ENCODE peak calls at places on chromosomes 13 and 19, in nine cellular contexts. One of them, this sample, is unnamed.

GRCh38 chr13:32255744-32256120 is 59.4 kb downstream of the ZAR1L start:
- DNase-seq in right atrium auricular region: no peak
- DNase-seq in AG09319: no peak
- DNase-seq in tibial nerve: no peak
- DNase-seq in cardiac fibroblast: no peak
- DNase-seq in kidney epithelial cell: no peak
- DNase-seq in AG10803: no peak
- DNase-seq in heart right ventricle: no peak
- DNase-seq in mesothelial cell of epicardium: no peak
- DNase-seq in this sample: no peak

GRCh38 chr13:83895994-83896580 is 13.8 kb upstream of the SLITRK1 start:
- DNase-seq in mesothelial cell of epicardium: no peak
- DNase-seq in cardiac fibroblast: no peak
- DNase-seq in heart right ventricle: no peak
- DNase-seq in AG09319: no peak
- DNase-seq in tibial nerve: no peak
- DNase-seq in right atrium auricular region: no peak
- DNase-seq in kidney epithelial cell: peak; percentile 10
- DNase-seq in AG10803: peak; percentile 12
- DNase-seq in this sample: no peak

GRCh38 chr13:50923272-50923671 is 13.7 kb downstream of the RNASEH2B start:
- DNase-seq in AG10803: no peak
- DNase-seq in kidney epithelial cell: no peak
- DNase-seq in AG09319: no peak
- DNase-seq in heart right ventricle: no peak
- DNase-seq in cardiac fibroblast: no peak
- DNase-seq in tibial nerve: no peak
- DNase-seq in right atrium auricular region: no peak
- DNase-seq in mesothelial cell of epicardium: no peak
- DNase-seq in this sample: no peak

GRCh38 chr13:76709851-76710250 is 176.4 kb downstream of the KCTD12 start:
- DNase-seq in tibial nerve: no peak
- DNase-seq in AG09319: no peak
- DNase-seq in right atrium auricular region: no peak
- DNase-seq in cardiac fibroblast: no peak
- DNase-seq in kidney epithelial cell: no peak
- DNase-seq in heart right ventricle: no peak
- DNase-seq in mesothelial cell of epicardium: no peak
- DNase-seq in AG10803: peak; percentile 54
- DNase-seq in this sample: no peak

GRCh38 chr13:86567119-86567518 is 767.9 kb upstream of the SLITRK6 start:
- DNase-seq in mesothelial cell of epicardium: no peak
- DNase-seq in AG09319: no peak
- DNase-seq in tibial nerve: no peak
- DNase-seq in cardiac fibroblast: no peak
- DNase-seq in right atrium auricular region: no peak
- DNase-seq in kidney epithelial cell: no peak
- DNase-seq in AG10803: no peak
- DNase-seq in heart right ventricle: no peak
- DNase-seq in this sample: no peak

GRCh38 chr13:63279136-63279535 is 1863.5 kb upstream of the PCDH20 start:
- DNase-seq in AG10803: no peak
- DNase-seq in kidney epithelial cell: no peak
- DNase-seq in tibial nerve: no peak
- DNase-seq in cardiac fibroblast: no peak
- DNase-seq in right atrium auricular region: no peak
- DNase-seq in mesothelial cell of epicardium: no peak
- DNase-seq in heart right ventricle: no peak
- DNase-seq in AG09319: no peak
- DNase-seq in this sample: no peak

GRCh38 chr19:7681336-7682174 is 922 bp downstream of the TRAPPC5 start:
- DNase-seq in mesothelial cell of epicardium: no peak
- DNase-seq in cardiac fibroblast: peak; percentile 83
- DNase-seq in kidney epithelial cell: peak; percentile 31
- DNase-seq in AG10803: peak; percentile 71
- DNase-seq in tibial nerve: peak; percentile 83
- DNase-seq in heart right ventricle: peak; percentile 67
- DNase-seq in AG09319: peak; percentile 44
- DNase-seq in right atrium auricular region: peak; percentile 87
- DNase-seq in this sample: peak; percentile 68

GRCh38 chr19:35347171-35347929 is at the start of gene FFAR1:
- DNase-seq in heart right ventricle: no peak
- DNase-seq in cardiac fibroblast: no peak
- DNase-seq in AG10803: no peak
- DNase-seq in kidney epithelial cell: no peak
- DNase-seq in tibial nerve: peak; percentile 37
- DNase-seq in mesothelial cell of epicardium: no peak
- DNase-seq in right atrium auricular region: no peak
- DNase-seq in AG09319: no peak
- DNase-seq in this sample: no peak

GRCh38 chr13:59746291-59746962 is 417.3 kb downstream of the DIAPH3 start:
- DNase-seq in cardiac fibroblast: peak; percentile 22
- DNase-seq in heart right ventricle: no peak
- DNase-seq in AG09319: no peak
- DNase-seq in right atrium auricular region: no peak
- DNase-seq in kidney epithelial cell: no peak
- DNase-seq in mesothelial cell of epicardium: no peak
- DNase-seq in tibial nerve: no peak
- DNase-seq in AG10803: peak; percentile 77
- DNase-seq in this sample: no peak

GRCh38 chr19:2974342-2974932 is 2.9 kb upstream of the TLE6 start:
- DNase-seq in kidney epithelial cell: no peak
- DNase-seq in mesothelial cell of epicardium: no peak
- DNase-seq in tibial nerve: peak; percentile 81
- DNase-seq in AG09319: no peak
- DNase-seq in heart right ventricle: peak; percentile 32
- DNase-seq in right atrium auricular region: peak; percentile 91
- DNase-seq in AG10803: no peak
- DNase-seq in cardiac fibroblast: peak; percentile 81
- DNase-seq in this sample: peak; percentile 57

DNA sequence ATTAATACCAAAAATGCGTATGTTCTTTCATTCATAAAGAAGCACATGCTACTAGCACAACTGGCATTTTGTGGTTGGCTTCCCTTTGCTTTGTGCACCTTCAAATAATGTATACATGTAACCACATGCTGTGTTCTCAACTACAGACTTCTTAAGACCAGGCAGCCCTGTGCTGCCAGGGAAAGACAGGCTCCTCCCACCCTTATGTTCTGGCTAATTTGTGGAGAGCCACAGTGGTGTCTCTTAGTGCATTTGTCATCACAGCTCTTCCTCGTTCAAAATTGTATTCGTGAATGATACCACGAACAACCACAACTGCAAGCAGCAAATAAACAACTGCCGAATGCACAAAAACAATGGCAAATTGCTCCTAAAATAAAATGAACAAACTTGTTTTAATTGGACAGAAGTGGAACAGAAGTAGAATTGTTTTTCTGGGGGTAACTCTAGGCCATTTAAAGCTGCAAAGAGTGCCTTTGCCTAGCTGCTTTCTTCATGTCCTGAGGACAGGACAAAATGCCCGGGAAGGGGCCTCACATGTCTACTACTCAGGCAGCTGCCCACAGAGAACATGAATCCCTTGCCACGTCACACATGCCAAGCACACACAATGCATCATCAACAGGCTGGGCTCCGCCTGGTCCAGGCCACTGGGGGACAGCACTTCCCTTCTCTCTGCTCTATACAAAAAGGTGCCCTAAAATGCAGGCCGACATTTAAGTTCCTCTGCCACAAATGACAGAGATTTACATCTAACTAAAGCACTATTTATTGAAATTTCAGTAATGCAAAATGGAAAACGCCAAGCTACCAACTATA is 21.7 kb downstream of the IRS2 start:
- DNase-seq in kidney epithelial cell: no peak
- DNase-seq in heart right ventricle: no peak
- DNase-seq in AG10803: no peak
- DNase-seq in mesothelial cell of epicardium: no peak
- DNase-seq in right atrium auricular region: no peak
- DNase-seq in cardiac fibroblast: no peak
- DNase-seq in tibial nerve: no peak
- DNase-seq in AG09319: no peak
- DNase-seq in this sample: peak; percentile 71
- TF ChIP-seq CTCF in kidney epithelial cell: peak; percentile 32
- TF ChIP-seq CTCF in heart right ventricle: peak; percentile 35
- TF ChIP-seq CTCF in AG10803: peak; percentile 17
- TF ChIP-seq CTCF in mesothelial cell of epicardium: no peak
- TF ChIP-seq CTCF in right atrium auricular region: peak; percentile 46
- TF ChIP-seq CTCF in cardiac fibroblast: peak; percentile 23
- TF ChIP-seq CTCF in tibial nerve: peak; percentile 16
- TF ChIP-seq CTCF in AG09319: peak; percentile 15
- TF ChIP-seq CTCF in this sample: peak; percentile 22

DNA sequence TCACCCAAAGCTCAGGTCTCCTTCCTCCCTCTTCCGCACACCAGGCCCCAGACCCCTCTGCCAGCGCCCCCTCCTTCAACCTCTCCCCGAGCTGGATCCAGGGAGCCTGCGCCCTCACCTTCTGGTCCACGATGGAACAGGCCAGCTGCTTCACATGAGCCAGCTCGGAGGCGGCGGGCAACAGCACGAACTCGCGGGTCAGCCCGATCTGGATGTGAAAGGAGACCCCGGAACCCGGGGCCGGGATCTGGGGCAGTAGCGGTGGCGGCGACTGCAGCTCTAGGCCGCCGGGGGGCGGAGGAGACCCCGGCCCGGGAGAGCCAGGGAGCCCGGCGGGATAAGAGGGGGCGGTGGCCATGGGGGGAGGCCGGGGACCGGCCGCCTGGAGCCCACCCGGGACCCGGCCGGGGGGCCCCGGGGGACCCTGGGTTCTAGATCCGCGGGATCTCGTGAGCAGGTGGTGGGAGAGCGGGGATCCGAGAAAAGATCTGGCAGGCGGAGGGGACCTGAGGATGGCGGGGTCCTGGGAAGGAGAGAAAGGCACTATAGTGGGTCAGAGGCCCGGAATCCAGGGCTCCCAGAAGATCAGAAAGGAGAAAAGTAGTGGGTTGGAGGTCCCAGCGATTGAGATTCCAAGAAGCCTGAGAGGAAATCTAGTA is 772 bp downstream of the PRKD2 start:
- DNase-seq in mesothelial cell of epicardium: no peak
- DNase-seq in heart right ventricle: no peak
- DNase-seq in tibial nerve: no peak
- DNase-seq in right atrium auricular region: no peak
- DNase-seq in AG09319: no peak
- DNase-seq in kidney epithelial cell: no peak
- DNase-seq in AG10803: no peak
- DNase-seq in cardiac fibroblast: no peak
- DNase-seq in this sample: no peak
- TF ChIP-seq CTCF in mesothelial cell of epicardium: peak; percentile 23
- TF ChIP-seq CTCF in heart right ventricle: no peak
- TF ChIP-seq CTCF in tibial nerve: no peak
- TF ChIP-seq CTCF in right atrium auricular region: no peak
- TF ChIP-seq CTCF in AG09319: no peak
- TF ChIP-seq CTCF in kidney epithelial cell: peak; percentile 27
- TF ChIP-seq CTCF in AG10803: no peak
- TF ChIP-seq CTCF in cardiac fibroblast: no peak
- TF ChIP-seq CTCF in this sample: no peak

GRCh38 chr19:19551862-19552192 is 13.8 kb downstream of the CILP2 start:
- DNase-seq in cardiac fibroblast: no peak
- DNase-seq in right atrium auricular region: no peak
- DNase-seq in tibial nerve: no peak
- DNase-seq in kidney epithelial cell: no peak
- DNase-seq in heart right ventricle: no peak
- DNase-seq in mesothelial cell of epicardium: no peak
- DNase-seq in AG10803: peak; percentile 57
- DNase-seq in AG09319: no peak
- DNase-seq in this sample: no peak

GRCh38 chr19:19554074-19555023 is 16.3 kb downstream of the CILP2 start:
- DNase-seq in tibial nerve: peak; percentile 49
- DNase-seq in AG10803: peak; percentile 40
- DNase-seq in right atrium auricular region: no peak
- DNase-seq in heart right ventricle: peak; percentile 60
- DNase-seq in kidney epithelial cell: no peak
- DNase-seq in AG09319: no peak
- DNase-seq in cardiac fibroblast: peak; percentile 41
- DNase-seq in mesothelial cell of epicardium: no peak
- DNase-seq in this sample: no peak

GRCh38 chr19:19550972-19551861 is 13.2 kb downstream of the CILP2 start:
- DNase-seq in AG10803: no peak
- DNase-seq in heart right ventricle: no peak
- DNase-seq in cardiac fibroblast: no peak
- DNase-seq in tibial nerve: no peak
- DNase-seq in AG09319: no peak
- DNase-seq in kidney epithelial cell: no peak
- DNase-seq in right atrium auricular region: no peak
- DNase-seq in mesothelial cell of epicardium: no peak
- DNase-seq in this sample: no peak

GRCh38 chr19:19553670-19554069 is 15.6 kb downstream of the CILP2 start:
- DNase-seq in kidney epithelial cell: no peak
- DNase-seq in mesothelial cell of epicardium: no peak
- DNase-seq in right atrium auricular region: no peak
- DNase-seq in AG10803: no peak
- DNase-seq in heart right ventricle: no peak
- DNase-seq in AG09319: no peak
- DNase-seq in tibial nerve: no peak
- DNase-seq in cardiac fibroblast: no peak
- DNase-seq in this sample: no peak

DNA sequence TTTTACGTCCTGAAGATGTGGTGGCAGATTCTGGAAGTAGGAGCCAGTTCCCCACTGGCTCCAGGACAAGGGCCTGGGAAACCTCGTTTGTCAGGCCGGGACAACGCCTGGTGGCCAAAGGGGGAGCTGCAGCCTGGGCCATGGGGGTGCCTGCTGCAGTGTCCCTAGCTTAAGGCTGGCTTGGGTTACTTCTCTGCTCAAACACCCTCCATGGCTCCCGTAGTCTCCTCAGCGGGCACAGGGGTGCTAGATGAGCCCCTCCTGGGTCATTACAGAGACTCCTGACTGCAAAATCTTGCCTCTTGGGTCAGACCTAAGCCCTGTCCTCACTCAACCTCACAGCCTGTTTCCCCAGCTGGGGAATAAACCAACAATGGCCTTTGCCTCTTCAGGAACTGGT is 14.7 kb downstream of the CILP2 start:
- DNase-seq in right atrium auricular region: no peak
- DNase-seq in cardiac fibroblast: peak; percentile 34
- DNase-seq in mesothelial cell of epicardium: no peak
- DNase-seq in heart right ventricle: no peak
- DNase-seq in AG10803: peak; percentile 36
- DNase-seq in AG09319: no peak
- DNase-seq in tibial nerve: no peak
- DNase-seq in kidney epithelial cell: no peak
- DNase-seq in this sample: no peak
- TF ChIP-seq CTCF in right atrium auricular region: peak; percentile 49
- TF ChIP-seq CTCF in cardiac fibroblast: peak; percentile 79
- TF ChIP-seq CTCF in mesothelial cell of epicardium: peak; percentile 72
- TF ChIP-seq CTCF in heart right ventricle: peak; percentile 56
- TF ChIP-seq CTCF in AG10803: peak; percentile 66
- TF ChIP-seq CTCF in AG09319: peak; percentile 56
- TF ChIP-seq CTCF in tibial nerve: no peak
- TF ChIP-seq CTCF in kidney epithelial cell: peak; percentile 77
- TF ChIP-seq CTCF in this sample: no peak

DNA sequence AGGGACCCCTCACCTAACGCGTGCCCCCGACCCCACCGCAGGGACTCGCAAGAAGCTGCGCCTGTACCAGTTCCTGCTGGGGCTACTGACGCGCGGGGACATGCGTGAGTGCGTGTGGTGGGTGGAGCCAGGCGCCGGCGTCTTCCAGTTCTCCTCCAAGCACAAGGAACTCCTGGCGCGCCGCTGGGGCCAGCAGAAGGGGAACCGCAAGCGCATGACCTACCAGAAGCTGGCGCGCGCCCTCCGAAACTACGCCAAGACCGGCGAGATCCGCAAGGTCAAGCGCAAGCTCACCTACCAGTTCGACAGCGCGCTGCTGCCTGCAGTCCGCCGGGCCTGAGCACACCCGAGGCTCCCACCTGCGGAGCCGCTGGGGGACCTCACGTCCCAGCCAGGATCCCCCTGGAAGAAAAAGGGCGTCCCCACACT is 4.7 kb upstream of the MYBPC2 start:
- DNase-seq in AG09319: peak; percentile 25
- DNase-seq in mesothelial cell of epicardium: no peak
- DNase-seq in heart right ventricle: peak; percentile 85
- DNase-seq in kidney epithelial cell: peak; percentile 39
- DNase-seq in right atrium auricular region: peak; percentile 89
- DNase-seq in tibial nerve: peak; percentile 68
- DNase-seq in cardiac fibroblast: peak; percentile 93
- DNase-seq in AG10803: peak; percentile 69
- DNase-seq in this sample: peak; percentile 97
- TF ChIP-seq CTCF in AG09319: no peak
- TF ChIP-seq CTCF in mesothelial cell of epicardium: no peak
- TF ChIP-seq CTCF in heart right ventricle: no peak
- TF ChIP-seq CTCF in kidney epithelial cell: no peak
- TF ChIP-seq CTCF in right atrium auricular region: no peak
- TF ChIP-seq CTCF in tibial nerve: no peak
- TF ChIP-seq CTCF in cardiac fibroblast: no peak
- TF ChIP-seq CTCF in AG10803: no peak
- TF ChIP-seq CTCF in this sample: no peak

This sample was measured in gastrocnemius medialis.